ENCODE peak calls at places on chromosomes 7 and 10, in seven cellular contexts. One of them, this sample, is unnamed.

GRCh38 chr7:98248156-98248555 is 3.9 kb downstream of the TECPR1 start:
- DNase-seq in B cell: no peak
- DNase-seq in hepatocyte: no peak
- DNase-seq in bronchial epithelial cell: no peak
- DNase-seq in IMR-90: no peak
- DNase-seq in RWPE1: no peak
- DNase-seq in tibial nerve: no peak
- DNase-seq in this sample: no peak

GRCh38 chr10:120804020-120804419 is 47.1 kb upstream of the WDR11 start:
- DNase-seq in B cell: no peak
- DNase-seq in hepatocyte: no peak
- DNase-seq in bronchial epithelial cell: no peak
- DNase-seq in IMR-90: no peak
- DNase-seq in RWPE1: no peak
- DNase-seq in tibial nerve: no peak
- DNase-seq in this sample: no peak

GRCh38 chr7:100469227-100470044 is 5.4 kb upstream of the SPACDR start:
- DNase-seq in B cell: peak
- DNase-seq in hepatocyte: peak
- DNase-seq in bronchial epithelial cell: peak
- DNase-seq in IMR-90: peak
- DNase-seq in RWPE1: peak
- DNase-seq in tibial nerve: peak
- DNase-seq in this sample: peak

GRCh38 chr10:10209152-10209551 is 808.5 kb upstream of the CELF2 start:
- DNase-seq in B cell: peak
- DNase-seq in hepatocyte: peak
- DNase-seq in bronchial epithelial cell: peak
- DNase-seq in IMR-90: peak
- DNase-seq in RWPE1: no peak
- DNase-seq in tibial nerve: no peak
- DNase-seq in this sample: peak

GRCh38 chr10:122387572-122387971 is 13.1 kb downstream of the PLEKHA1 start:
- DNase-seq in B cell: no peak
- DNase-seq in hepatocyte: no peak
- DNase-seq in bronchial epithelial cell: no peak
- DNase-seq in IMR-90: no peak
- DNase-seq in RWPE1: no peak
- DNase-seq in tibial nerve: no peak
- DNase-seq in this sample: no peak

GRCh38 chr7:128103498-128104108 is 72.4 kb upstream of the LRRC4 start:
- DNase-seq in B cell: peak
- DNase-seq in hepatocyte: no peak
- DNase-seq in bronchial epithelial cell: no peak
- DNase-seq in IMR-90: no peak
- DNase-seq in RWPE1: no peak
- DNase-seq in tibial nerve: peak
- DNase-seq in this sample: no peak

GRCh38 chr7:12951397-12951801 is 264.0 kb downstream of the ARL4A start:
- DNase-seq in B cell: no peak
- DNase-seq in hepatocyte: no peak
- DNase-seq in bronchial epithelial cell: peak
- DNase-seq in IMR-90: peak
- DNase-seq in RWPE1: peak
- DNase-seq in tibial nerve: no peak
- DNase-seq in this sample: peak

GRCh38 chr10:107894521-107894920 is 730.0 kb upstream of the SORCS1 start:
- DNase-seq in B cell: peak
- DNase-seq in hepatocyte: no peak
- DNase-seq in bronchial epithelial cell: no peak
- DNase-seq in IMR-90: no peak
- DNase-seq in RWPE1: no peak
- DNase-seq in tibial nerve: no peak
- DNase-seq in this sample: no peak

GRCh38 chr7:158033196-158033595 is 554.4 kb downstream of the PTPRN2 start:
- DNase-seq in B cell: no peak
- DNase-seq in hepatocyte: no peak
- DNase-seq in bronchial epithelial cell: no peak
- DNase-seq in IMR-90: no peak
- DNase-seq in RWPE1: no peak
- DNase-seq in tibial nerve: no peak
- DNase-seq in this sample: no peak

GRCh38 chr7:12709731-12710502 is 22.5 kb downstream of the ARL4A start:
- DNase-seq in B cell: no peak
- DNase-seq in hepatocyte: no peak
- DNase-seq in bronchial epithelial cell: peak
- DNase-seq in IMR-90: peak
- DNase-seq in RWPE1: peak
- DNase-seq in tibial nerve: no peak
- DNase-seq in this sample: no peak

GRCh38 chr7:142608630-142609029 is 140.6 kb upstream of the PRSS1 start:
- DNase-seq in B cell: no peak
- DNase-seq in hepatocyte: no peak
- DNase-seq in bronchial epithelial cell: peak
- DNase-seq in IMR-90: no peak
- DNase-seq in RWPE1: no peak
- DNase-seq in tibial nerve: no peak
- DNase-seq in this sample: no peak

GRCh38 chr10:80468002-80468401 is 13.9 kb downstream of the TSPAN14 start:
- DNase-seq in B cell: peak
- DNase-seq in hepatocyte: no peak
- DNase-seq in bronchial epithelial cell: no peak
- DNase-seq in IMR-90: no peak
- DNase-seq in RWPE1: no peak
- DNase-seq in tibial nerve: peak
- DNase-seq in this sample: no peak

GRCh38 chr7:17680943-17681351 is 259.3 kb downstream of the SNX13 start:
- DNase-seq in B cell: peak
- DNase-seq in hepatocyte: no peak
- DNase-seq in bronchial epithelial cell: peak
- DNase-seq in IMR-90: peak
- DNase-seq in RWPE1: no peak
- DNase-seq in tibial nerve: no peak
- DNase-seq in this sample: peak

GRCh38 chr7:142685877-142686508 is 63.3 kb upstream of the PRSS1 start:
- DNase-seq in B cell: no peak
- DNase-seq in hepatocyte: no peak
- DNase-seq in bronchial epithelial cell: no peak
- DNase-seq in IMR-90: no peak
- DNase-seq in RWPE1: no peak
- DNase-seq in tibial nerve: no peak
- DNase-seq in this sample: no peak

DNA sequence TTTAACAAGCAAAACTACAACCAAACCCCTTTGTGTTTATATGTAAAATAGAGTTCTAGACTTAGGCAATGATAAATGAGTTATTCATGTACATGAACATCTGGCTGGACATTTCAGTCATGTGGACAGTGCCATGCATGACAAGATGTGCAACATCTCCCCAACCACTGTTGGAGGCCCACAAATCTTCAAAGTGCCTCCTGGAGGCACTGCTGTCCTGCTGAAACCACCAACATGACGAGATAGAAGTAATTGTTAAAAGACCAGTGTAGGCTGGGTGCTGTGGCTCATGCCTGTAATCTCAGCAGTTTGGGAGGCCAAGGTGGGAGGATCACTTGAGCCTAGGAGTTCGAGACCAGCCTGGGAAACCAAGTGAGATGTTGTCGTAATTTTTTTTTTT is 18.5 kb downstream of the PPIA start:
- DNase-seq in B cell: no peak
- DNase-seq in hepatocyte: no peak
- DNase-seq in bronchial epithelial cell: no peak
- DNase-seq in IMR-90: no peak
- DNase-seq in RWPE1: no peak
- DNase-seq in tibial nerve: no peak
- DNase-seq in this sample: no peak
- TF ChIP-seq CTCF in B cell: no peak
- TF ChIP-seq CTCF in hepatocyte: no peak
- TF ChIP-seq CTCF in bronchial epithelial cell: no peak
- TF ChIP-seq CTCF in IMR-90: no peak
- TF ChIP-seq CTCF in RWPE1: no peak
- TF ChIP-seq CTCF in tibial nerve: no peak
- TF ChIP-seq CTCF in this sample: no peak

GRCh38 chr10:24384954-24385353 is 176.0 kb downstream of the KIAA1217 start:
- DNase-seq in B cell: no peak
- DNase-seq in hepatocyte: no peak
- DNase-seq in bronchial epithelial cell: no peak
- DNase-seq in IMR-90: no peak
- DNase-seq in RWPE1: no peak
- DNase-seq in tibial nerve: no peak
- DNase-seq in this sample: no peak

GRCh38 chr10:24382979-24383663 is 174.2 kb downstream of the KIAA1217 start:
- DNase-seq in B cell: no peak
- DNase-seq in hepatocyte: peak
- DNase-seq in bronchial epithelial cell: peak
- DNase-seq in IMR-90: no peak
- DNase-seq in RWPE1: peak
- DNase-seq in tibial nerve: no peak
- DNase-seq in this sample: peak

GRCh38 chr10:24382596-24382978 is 173.6 kb downstream of the KIAA1217 start:
- DNase-seq in B cell: no peak
- DNase-seq in hepatocyte: no peak
- DNase-seq in bronchial epithelial cell: no peak
- DNase-seq in IMR-90: no peak
- DNase-seq in RWPE1: no peak
- DNase-seq in tibial nerve: no peak
- DNase-seq in this sample: peak

GRCh38 chr10:24382045-24382444 is 173.1 kb downstream of the KIAA1217 start:
- DNase-seq in B cell: no peak
- DNase-seq in hepatocyte: no peak
- DNase-seq in bronchial epithelial cell: no peak
- DNase-seq in IMR-90: no peak
- DNase-seq in RWPE1: no peak
- DNase-seq in tibial nerve: no peak
- DNase-seq in this sample: no peak

DNA sequence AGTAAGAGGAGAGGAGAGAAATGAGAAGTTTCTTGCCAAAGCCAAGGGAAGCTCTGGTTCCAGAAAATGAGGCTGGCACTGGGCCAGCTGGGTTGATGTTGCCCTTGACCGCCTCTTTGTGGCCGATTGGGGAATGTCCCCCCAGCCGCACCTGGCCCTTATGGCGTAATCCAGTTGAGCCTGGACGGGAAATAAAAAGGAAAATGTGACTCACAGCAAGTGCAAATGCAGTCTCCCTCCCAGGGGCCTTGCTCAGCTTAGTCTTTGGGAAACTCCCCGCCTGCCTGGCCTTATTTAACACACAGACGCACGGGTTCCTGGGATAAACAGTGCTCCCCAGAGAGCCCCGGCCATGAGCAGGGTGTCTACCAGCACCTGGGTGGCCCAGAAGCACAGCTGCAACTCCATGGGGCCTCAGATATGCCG is 174.8 kb downstream of the KIAA1217 start:
- DNase-seq in B cell: no peak
- DNase-seq in hepatocyte: peak
- DNase-seq in bronchial epithelial cell: peak
- DNase-seq in IMR-90: peak
- DNase-seq in RWPE1: peak
- DNase-seq in tibial nerve: peak
- DNase-seq in this sample: peak
- TF ChIP-seq CTCF in B cell: no peak
- TF ChIP-seq CTCF in hepatocyte: peak
- TF ChIP-seq CTCF in bronchial epithelial cell: peak
- TF ChIP-seq CTCF in IMR-90: peak
- TF ChIP-seq CTCF in RWPE1: peak
- TF ChIP-seq CTCF in tibial nerve: peak
- TF ChIP-seq CTCF in this sample: peak

DNA sequence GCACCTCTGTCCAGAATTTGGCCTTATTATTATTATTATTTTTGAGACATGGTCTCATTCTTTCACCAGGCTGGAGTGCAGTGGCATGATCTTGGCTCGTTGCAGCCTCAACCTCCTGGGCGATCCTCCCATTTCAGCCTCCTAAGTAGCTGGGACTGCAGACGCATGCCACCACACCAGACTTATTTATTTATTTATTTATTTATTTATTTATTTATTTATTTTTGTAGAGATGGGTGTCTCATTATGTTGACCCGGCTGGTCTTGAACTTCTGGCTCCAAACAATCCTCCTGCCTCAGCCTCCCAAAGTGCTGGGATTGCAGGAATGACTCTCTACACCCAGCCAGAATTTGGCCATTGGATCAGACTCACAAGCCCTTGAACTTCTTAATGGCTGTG is 6.4 kb downstream of the BLNK start:
- DNase-seq in B cell: no peak
- DNase-seq in hepatocyte: no peak
- DNase-seq in bronchial epithelial cell: no peak
- DNase-seq in IMR-90: no peak
- DNase-seq in RWPE1: no peak
- DNase-seq in tibial nerve: no peak
- DNase-seq in this sample: no peak
- TF ChIP-seq CTCF in B cell: no peak
- TF ChIP-seq CTCF in hepatocyte: no peak
- TF ChIP-seq CTCF in bronchial epithelial cell: no peak
- TF ChIP-seq CTCF in IMR-90: no peak
- TF ChIP-seq CTCF in RWPE1: no peak
- TF ChIP-seq CTCF in tibial nerve: no peak
- TF ChIP-seq CTCF in this sample: no peak

GRCh38 chr7:139034855-139035587 is 821 bp downstream of the ZC3HAV1L start:
- DNase-seq in B cell: peak
- DNase-seq in hepatocyte: peak
- DNase-seq in bronchial epithelial cell: no peak
- DNase-seq in IMR-90: peak
- DNase-seq in RWPE1: peak
- DNase-seq in tibial nerve: no peak
- DNase-seq in this sample: peak
- TF ChIP-seq CTCF in B cell: no peak
- TF ChIP-seq CTCF in hepatocyte: no peak
- TF ChIP-seq CTCF in bronchial epithelial cell: no peak
- TF ChIP-seq CTCF in IMR-90: no peak
- TF ChIP-seq CTCF in RWPE1: no peak
- TF ChIP-seq CTCF in tibial nerve: no peak
- TF ChIP-seq CTCF in this sample: no peak

This sample was measured in MCF 10A.